ENCODE peak calls at places on chromosomes 3 and 15, in four cellular contexts. W, P, K and N are unnamed samples.

GRCh38 chr3:119990888-119991287 is 103.4 kb downstream of the GSK3B start:
- DNase-seq in K (no peak), P (no peak), W (no peak), N (no peak)

GRCh38 chr3:24494616-24495333 is at the start of gene THRB:
- DNase-seq in W (peak; percentile 27), P (peak; percentile 56), K (peak; percentile 82), N (peak; percentile 82)

GRCh38 chr3:126112531-126113237 is 28.8 kb upstream of the SLC41A3 start:
- DNase-seq in W (no peak), K (peak; percentile 26), P (no peak), N (no peak)

GRCh38 chr3:8369638-8370037 is 132.0 kb upstream of the LMCD1 start:
- DNase-seq in W (no peak), P (no peak), K (no peak), N (no peak)

GRCh38 chr3:127790580-127791183 is 31.6 kb downstream of the MGLL start:
- DNase-seq in W (no peak), K (no peak), P (no peak), N (no peak)

GRCh38 chr3:52920872-52921271 is 23.5 kb upstream of the STIMATE start:
- DNase-seq in W (no peak), K (no peak), P (no peak), N (no peak)

GRCh38 chr3:64915778-64916177 is 228.0 kb upstream of the ADAMTS9 start:
- DNase-seq in P (no peak), K (no peak), W (no peak), N (no peak)

GRCh38 chr15:100211855-100212850 is 129.6 kb downstream of the ADAMTS17 start:
- DNase-seq in K (no peak), P (peak; percentile 60), W (no peak), N (no peak)

GRCh38 chr3:180808823-180809575 is 103.5 kb upstream of the FXR1 start:
- DNase-seq in W (no peak), P (no peak), K (no peak), N (no peak)

GRCh38 chr3:104460477-104461406 is 906.0 kb upstream of the ALCAM start:
- DNase-seq in P (no peak), K (no peak), W (peak; percentile 35), N (no peak)

GRCh38 chr15:38299216-38299615 is 46.6 kb downstream of the SPRED1 start:
- DNase-seq in W (no peak), P (no peak), K (no peak), N (no peak)

GRCh38 chr3:46662771-46663551 is 30.5 kb downstream of the ALS2CL start:
- DNase-seq in W (no peak), P (no peak), K (peak; percentile 48), N (no peak)

GRCh38 chr3:113663324-113663750 is 33.1 kb downstream of the USF3 start:
- DNase-seq in K (no peak), W (no peak), P (peak; percentile 94), N (no peak)
- TF ChIP-seq FOSL1 in K (no peak), W (no peak), P (no peak), N (no peak)

GRCh38 chr15:45441686-45442085 is 63.3 kb upstream of the GATM start:
- DNase-seq in W (no peak), P (peak; percentile 21), K (no peak), N (no peak)

GRCh38 chr15:45441036-45441435 is 62.7 kb upstream of the GATM start:
- DNase-seq in P (no peak), W (no peak), K (no peak), N (no peak)

GRCh38 chr15:45448066-45448510 is 69.7 kb upstream of the GATM start:
- DNase-seq in K (no peak), P (no peak), W (no peak), N (no peak)

GRCh38 chr15:45439521-45439931 is 61.2 kb upstream of the GATM start:
- DNase-seq in K (no peak), W (no peak), P (peak; percentile 79), N (no peak)

DNA sequence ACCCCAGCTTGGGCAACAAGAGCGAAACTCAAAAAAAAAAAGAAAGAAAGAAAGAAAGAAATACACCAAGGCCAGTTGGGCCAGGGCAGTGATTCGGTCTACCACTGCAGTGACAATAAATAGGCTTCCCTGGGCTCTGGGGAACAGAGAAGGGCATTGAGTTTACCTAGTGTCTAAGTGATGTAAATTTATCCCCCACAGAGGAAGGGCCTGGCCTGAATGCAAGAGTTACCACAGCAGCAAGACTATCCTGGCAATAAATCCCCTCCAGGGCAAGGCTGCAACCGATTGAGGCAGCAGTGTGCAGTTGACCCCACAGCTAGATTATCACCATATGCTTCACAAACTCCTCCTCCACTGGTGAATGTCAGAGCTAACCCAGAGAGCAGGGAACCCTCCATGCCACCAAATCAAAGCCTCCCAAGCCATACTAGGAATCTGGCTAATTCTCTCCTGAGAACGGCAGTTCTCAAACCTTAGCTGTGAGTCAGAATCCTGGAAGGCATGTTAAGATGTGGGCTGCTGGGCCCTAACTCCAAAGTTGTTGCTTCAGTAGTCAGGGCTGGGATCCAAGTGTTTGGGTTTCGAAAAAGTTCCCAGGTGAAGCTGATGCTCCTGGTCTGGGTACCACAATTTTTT is 64.3 kb upstream of the GATM start:
- DNase-seq in K (no peak), W (no peak), P (no peak), N (no peak)
- TF ChIP-seq FOSL1 in K (no peak), W (no peak), P (no peak), N (no peak)

DNA sequence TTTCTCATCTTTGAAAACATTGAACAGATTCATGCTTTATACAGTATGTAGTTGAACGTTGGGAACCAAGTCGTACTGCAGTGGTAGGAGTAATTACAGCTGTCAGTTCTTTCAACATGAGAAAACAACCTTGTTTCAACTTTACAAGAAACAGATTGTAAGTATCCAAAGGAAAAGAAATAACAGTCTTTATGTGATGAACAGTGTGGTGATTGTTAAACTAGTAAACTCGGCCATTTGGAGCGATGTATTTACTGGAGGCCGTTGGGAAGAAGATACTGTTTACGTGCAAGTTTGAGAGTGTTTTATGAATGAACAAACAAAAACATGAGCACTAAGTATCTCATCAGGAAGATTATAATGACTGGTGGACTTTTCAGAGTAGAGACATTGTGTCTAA is 48.4 kb downstream of the EPHA3 start:
- DNase-seq in P (no peak), K (no peak), W (no peak), N (no peak)
- TF ChIP-seq FOSL1 in P (no peak), K (no peak), W (no peak), N (no peak)

DNA sequence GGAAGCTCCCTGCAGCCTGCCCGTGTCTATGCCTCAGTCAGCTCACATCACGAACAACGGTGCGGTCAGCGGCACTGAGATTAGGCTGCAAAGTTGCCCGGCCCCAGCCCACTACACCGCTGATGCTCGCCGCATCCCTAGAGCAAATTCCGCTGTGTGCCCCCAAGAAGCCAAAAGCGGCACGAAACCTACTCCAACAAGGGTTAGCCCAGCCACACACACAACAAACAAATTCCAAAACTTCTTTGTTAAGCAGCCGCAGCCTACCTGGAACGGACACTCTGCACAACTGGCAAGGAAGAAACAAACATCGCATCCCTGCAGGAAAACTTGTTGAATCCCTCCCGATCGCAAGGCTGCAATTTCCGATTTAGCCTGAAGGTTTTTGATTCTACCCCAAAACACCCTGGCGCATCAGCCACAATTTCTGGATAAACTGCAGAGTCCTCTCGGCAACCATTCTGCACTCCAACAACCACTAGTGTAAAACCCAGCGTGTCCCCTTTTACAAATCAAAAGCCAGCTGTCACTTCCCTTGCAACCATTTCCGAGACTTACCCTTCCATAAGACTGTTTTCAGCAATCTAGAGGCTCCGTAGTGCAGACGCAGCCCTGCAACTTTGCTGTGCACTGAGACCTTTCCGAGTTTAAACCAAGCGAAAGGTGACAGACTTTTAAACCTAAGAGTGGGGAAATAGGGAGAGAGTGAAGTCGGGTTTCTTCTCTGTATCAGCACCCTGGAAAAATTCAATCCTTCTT is 425 bp downstream of the ROBO1 start:
- DNase-seq in K (peak; percentile 54), W (no peak), P (no peak), N (no peak)
- TF ChIP-seq FOSL1 in K (no peak), W (no peak), P (no peak), N (no peak)

GRCh38 chr3:29758108-29759020 is 477.5 kb downstream of the RBMS3 start:
- DNase-seq in K (no peak), W (no peak), P (no peak), N (no peak)

GRCh38 chr3:29759443-29760033 is 478.7 kb downstream of the RBMS3 start:
- DNase-seq in W (no peak), K (no peak), P (no peak), N (no peak)

GRCh38 chr3:29759021-29759359 is 478.1 kb downstream of the RBMS3 start:
- DNase-seq in W (no peak), K (no peak), P (no peak), N (no peak)

GRCh38 chr3:29755416-29755815 is 474.5 kb downstream of the RBMS3 start:
- DNase-seq in P (no peak), K (no peak), W (no peak), N (no peak)

GRCh38 chr3:29757054-29757777 is 476.3 kb downstream of the RBMS3 start:
- DNase-seq in P (no peak), K (no peak), W (no peak), N (no peak)
- TF ChIP-seq FOSL1 in P (no peak), K (no peak), W (no peak), N (no peak)

GRCh38 chr3:22627993-22628499 is 575.1 kb upstream of the UBE2E2 start:
- DNase-seq in K (no peak), W (no peak), P (no peak), N (no peak)
- TF ChIP-seq FOSL1 in K (no peak), W (no peak), P (no peak), N (no peak)

GRCh38 chr3:114650808-114651207 is 357.0 kb downstream of the TIGIT start:
- DNase-seq in K (no peak), W (peak; percentile 88), P (peak; percentile 1), N (no peak)
- TF ChIP-seq FOSL1 in K (no peak), W (peak; percentile 97), P (no peak), N (no peak)